ENCODE peak calls at places on chromosomes 3 and 15, in seven cellular contexts. X is cardiac muscle cell, W is neural progenitor cell, J is heart right ventricle, T is mammary epithelial cell, Z is H1, R is colonic mucosa. Q is an unnamed sample.

GRCh38 chr3:119990888-119991287 is 103.4 kb downstream of the GSK3B start:
- DNase-seq in X (peak), W (no peak), J (no peak), T (peak), Z (no peak), R (no peak), Q (no peak)

GRCh38 chr3:179750720-179751328 is 98.0 kb downstream of the USP13 start:
- DNase-seq in X (peak), W (peak), J (no peak), T (no peak), Z (no peak), R (no peak), Q (no peak)

GRCh38 chr15:101477851-101478353 is 11.6 kb downstream of the PCSK6 start:
- DNase-seq in X (no peak), W (no peak), J (no peak), T (no peak), Z (no peak), R (no peak), Q (no peak)

GRCh38 chr3:161314836-161315391 is 56.4 kb downstream of the SPTSSB start:
- DNase-seq in X (no peak), W (no peak), J (no peak), T (peak), Z (no peak), R (no peak), Q (peak)

GRCh38 chr3:8525893-8526292 is 24.3 kb downstream of the LMCD1 start:
- DNase-seq in X (no peak), W (no peak), J (no peak), T (no peak), Z (no peak), R (no peak), Q (no peak)

GRCh38 chr15:98850991-98851776 is 156.4 kb downstream of the PGPEP1L start:
- DNase-seq in X (peak), W (peak), J (peak), T (peak), Z (peak), R (peak), Q (peak)

GRCh38 chr3:46695962-46696922 is 2.8 kb upstream of the ALS2CL start:
- DNase-seq in X (peak), W (no peak), J (peak), T (peak), Z (no peak), R (no peak), Q (no peak)

GRCh38 chr15:74835312-74835823 is 7.6 kb downstream of the ULK3 start:
- DNase-seq in X (peak), W (peak), J (peak), T (peak), Z (peak), R (peak), Q (peak)

GRCh38 chr15:60972866-60973265 is 256.2 kb downstream of the RORA start:
- DNase-seq in X (peak), W (no peak), J (no peak), T (peak), Z (no peak), R (no peak), Q (no peak)

GRCh38 chr15:65335278-65336055 is 31.0 kb downstream of the RNU5B-1 start:
- DNase-seq in X (no peak), W (no peak), J (no peak), T (no peak), Z (no peak), R (no peak), Q (no peak)

GRCh38 chr3:122021811-122022401 is at the start of gene ILDR1:
- DNase-seq in X (no peak), W (peak), J (no peak), T (no peak), Z (peak), R (peak), Q (peak)

GRCh38 chr15:73867426-73867825 is 5.9 kb upstream of the TBC1D21 start:
- DNase-seq in X (no peak), W (no peak), J (no peak), T (no peak), Z (no peak), R (no peak), Q (no peak)

GRCh38 chr3:184466413-184466960 is 86.6 kb downstream of the CHRD start:
- DNase-seq in X (peak), W (peak), J (peak), T (no peak), Z (no peak), R (peak), Q (no peak)

GRCh38 chr3:25910997-25911396 is 121.1 kb downstream of the OXSM start:
- DNase-seq in X (peak), W (peak), J (no peak), T (no peak), Z (no peak), R (peak), Q (no peak)

GRCh38 chr3:170740726-170741591 is 129.0 kb downstream of the RPL22L1 start:
- DNase-seq in X (peak), W (no peak), J (no peak), T (peak), Z (no peak), R (peak), Q (no peak)

GRCh38 chr3:149384911-149385321 is 7.5 kb upstream of the TM4SF1 start:
- DNase-seq in X (peak), W (no peak), J (no peak), T (peak), Z (no peak), R (no peak), Q (no peak)

GRCh38 chr15:40856736-40857135 is 12.9 kb downstream of the SPINT1 start:
- DNase-seq in X (no peak), W (no peak), J (no peak), T (no peak), Z (no peak), R (no peak), Q (no peak)

GRCh38 chr3:65703820-65704219 is 334.9 kb downstream of the MAGI1 start:
- DNase-seq in X (no peak), W (no peak), J (no peak), T (no peak), Z (no peak), R (no peak), Q (no peak)

GRCh38 chr3:124431585-124431984 is 298.7 kb upstream of the UMPS start:
- DNase-seq in X (no peak), W (no peak), J (no peak), T (no peak), Z (no peak), R (no peak), Q (no peak)

GRCh38 chr15:63369296-63369695 is 12.3 kb downstream of the CA12 start:
- DNase-seq in X (no peak), W (no peak), J (no peak), T (peak), Z (no peak), R (no peak), Q (no peak)

GRCh38 chr15:68578960-68579935 is at the start of gene CORO2B:
- DNase-seq in X (peak), W (peak), J (peak), T (peak), Z (no peak), R (no peak), Q (peak)

DNA sequence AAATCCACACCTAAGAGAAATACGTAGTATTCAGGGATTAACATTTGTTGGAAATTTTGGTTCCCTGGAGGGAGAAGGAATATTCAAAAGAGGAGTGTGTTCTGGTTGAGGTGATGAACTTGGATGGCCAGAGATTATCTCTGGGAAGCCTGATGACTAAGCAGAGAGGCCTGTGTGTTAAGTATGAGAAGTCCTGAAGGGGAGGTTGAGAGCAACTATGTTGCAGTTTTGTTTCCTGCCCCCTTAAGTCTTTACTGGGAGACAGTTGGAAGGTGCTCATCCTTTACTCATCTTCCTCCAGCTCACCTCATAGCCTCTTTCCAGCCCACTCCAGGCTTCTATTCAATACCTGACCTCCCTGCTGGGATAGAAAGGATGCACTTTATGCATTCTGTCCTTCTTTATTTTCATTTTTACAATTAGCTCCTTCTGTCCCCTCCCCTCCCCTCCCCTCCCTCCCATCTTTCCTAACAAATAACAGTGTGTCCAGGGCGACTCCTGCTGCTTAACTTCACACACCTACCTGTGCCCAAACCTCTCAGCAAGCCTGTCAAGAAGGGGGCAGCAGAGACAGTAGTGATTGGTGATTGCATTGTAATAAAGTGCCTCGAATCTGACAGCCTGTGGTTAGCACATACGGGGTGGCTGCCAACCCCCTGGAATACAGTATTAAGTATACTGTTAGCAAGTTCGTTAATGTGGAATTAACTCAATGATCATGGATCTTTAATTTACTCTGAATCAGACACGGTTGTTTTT is 11.9 kb downstream of the RAP2B start:
- DNase-seq in X (peak), W (no peak), J (no peak), T (peak), Z (no peak), R (no peak), Q (no peak)
- TF ChIP-seq CTCF in X (no peak), W (no peak), J (no peak), T (no peak), Z (peak), R (no peak), Q (no peak)

DNA sequence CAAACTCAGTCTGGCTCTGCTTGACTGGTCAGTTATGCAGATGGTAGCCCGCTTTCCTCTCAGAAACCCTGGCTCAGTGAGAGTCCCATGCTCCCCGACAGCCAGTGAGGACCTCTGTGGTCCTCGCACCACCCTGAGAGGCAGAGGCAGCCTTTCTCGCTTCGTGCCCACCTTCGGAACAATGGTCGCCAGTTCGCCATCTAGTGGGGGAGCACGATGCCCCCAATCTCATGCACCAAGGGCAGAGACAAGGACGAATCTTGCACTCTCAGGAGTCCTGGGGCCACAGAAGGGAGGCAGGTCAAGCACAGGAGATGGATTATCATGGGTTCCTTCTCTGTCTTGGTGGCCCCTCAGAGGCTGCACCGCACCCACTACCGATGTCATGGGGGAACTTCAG is 75.2 kb downstream of the RHCG start:
- DNase-seq in X (no peak), W (no peak), J (no peak), T (no peak), Z (no peak), R (no peak), Q (no peak)
- TF ChIP-seq CTCF in X (no peak), W (no peak), J (no peak), T (no peak), Z (peak), R (no peak), Q (peak)

DNA sequence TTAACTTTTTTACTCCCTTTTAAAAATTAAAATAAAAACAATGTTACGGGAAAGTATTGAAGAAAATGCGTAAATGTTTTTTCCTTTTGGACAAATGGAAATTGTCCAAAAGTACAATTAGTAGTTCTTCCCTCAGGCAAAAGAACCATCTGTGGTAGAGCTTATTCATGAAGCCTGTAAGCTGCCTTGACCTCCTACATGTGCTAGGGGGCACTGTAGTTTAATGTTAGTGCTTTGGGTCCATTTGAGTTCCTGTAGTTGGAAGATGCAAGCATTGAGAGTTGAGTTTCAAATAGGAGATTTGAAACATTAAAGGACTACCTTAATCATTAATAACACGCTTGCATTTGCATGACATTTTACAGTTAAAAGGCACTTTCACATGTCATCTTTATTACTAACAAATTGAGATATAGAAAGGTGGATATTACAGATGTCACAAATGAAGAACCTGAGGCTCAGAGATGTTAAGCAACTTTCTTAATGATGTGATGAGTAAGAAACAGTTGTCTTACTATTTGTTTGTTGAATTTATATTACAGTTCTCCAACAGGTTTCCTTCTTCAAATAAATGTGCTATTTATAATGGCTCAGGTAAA is 1.8 kb upstream of the ZNF385D start:
- DNase-seq in X (peak), W (peak), J (peak), T (peak), Z (no peak), R (no peak), Q (peak)
- TF ChIP-seq CTCF in X (peak), W (peak), J (peak), T (peak), Z (peak), R (no peak), Q (peak)

DNA sequence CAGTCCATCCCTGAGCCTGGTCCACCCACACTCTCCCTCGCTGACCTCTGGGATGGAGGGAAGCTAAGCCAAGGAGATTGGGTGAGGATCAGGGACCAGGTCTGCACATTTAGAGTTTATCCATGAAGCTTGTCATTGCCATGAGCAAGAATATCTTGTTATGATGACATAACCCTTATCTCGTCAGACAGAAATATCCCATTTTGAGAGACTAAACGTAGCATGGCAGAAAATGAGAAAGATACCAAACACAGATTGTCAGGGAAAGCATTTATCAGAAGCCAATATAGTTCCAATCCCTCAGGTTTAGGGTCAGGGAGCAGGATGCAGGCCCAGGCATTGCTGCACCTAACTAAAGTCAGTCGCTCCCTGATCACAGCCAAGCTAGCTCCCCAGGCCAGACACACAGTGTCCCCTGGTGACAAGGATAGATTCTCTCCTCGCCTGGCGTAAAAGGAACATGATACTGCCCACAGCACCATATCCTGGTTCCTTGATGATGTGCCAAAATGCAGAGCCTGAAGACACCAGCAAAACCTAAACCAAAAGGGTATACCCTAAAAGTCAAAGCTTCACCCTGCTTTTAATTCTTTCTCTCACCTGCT is 66.9 kb downstream of the DCLK3 start:
- DNase-seq in X (no peak), W (peak), J (no peak), T (no peak), Z (no peak), R (no peak), Q (no peak)
- TF ChIP-seq CTCF in X (no peak), W (peak), J (no peak), T (no peak), Z (peak), R (no peak), Q (no peak)

GRCh38 chr15:70569139-70569717 is 194.1 kb downstream of the UACA start:
- DNase-seq in X (peak), W (peak), J (peak), T (peak), Z (no peak), R (no peak), Q (no peak)
- TF ChIP-seq CTCF in X (peak), W (peak), J (peak), T (peak), Z (peak), R (peak), Q (peak)